ENCODE peak calls at places on chromosomes 12 and 14, in nine cellular contexts. One of them, this sample, is unnamed.

GRCh38 chr12:54858562-54858961 is 4.2 kb downstream of the MUCL1 start:
- DNase-seq in A549: no peak
- DNase-seq in thyroid gland: no peak
- DNase-seq in ovary: no peak
- DNase-seq in right lobe of liver: no peak
- DNase-seq in spleen: no peak
- DNase-seq in heart left ventricle: no peak
- DNase-seq in IMR-90: no peak
- DNase-seq in sigmoid colon: no peak
- DNase-seq in this sample: no peak

GRCh38 chr12:51970904-51971646 is 19.6 kb downstream of the ACVR1B start:
- DNase-seq in A549: peak
- DNase-seq in thyroid gland: no peak
- DNase-seq in ovary: no peak
- DNase-seq in right lobe of liver: no peak
- DNase-seq in spleen: no peak
- DNase-seq in heart left ventricle: no peak
- DNase-seq in IMR-90: peak
- DNase-seq in sigmoid colon: no peak
- DNase-seq in this sample: no peak

GRCh38 chr14:60736494-60736893 is 1.9 kb downstream of the MNAT1 start:
- DNase-seq in A549: no peak
- DNase-seq in thyroid gland: no peak
- DNase-seq in ovary: no peak
- DNase-seq in right lobe of liver: no peak
- DNase-seq in spleen: no peak
- DNase-seq in heart left ventricle: no peak
- DNase-seq in IMR-90: peak
- DNase-seq in sigmoid colon: no peak
- DNase-seq in this sample: no peak

GRCh38 chr12:532908-533565 is 73.3 kb downstream of the B4GALNT3 start:
- DNase-seq in A549: no peak
- DNase-seq in thyroid gland: no peak
- DNase-seq in ovary: no peak
- DNase-seq in right lobe of liver: no peak
- DNase-seq in spleen: no peak
- DNase-seq in heart left ventricle: no peak
- DNase-seq in IMR-90: peak
- DNase-seq in sigmoid colon: no peak
- DNase-seq in this sample: peak

GRCh38 chr14:38646391-38646790 is 390.5 kb upstream of the CLEC14A start:
- DNase-seq in A549: no peak
- DNase-seq in thyroid gland: peak
- DNase-seq in ovary: no peak
- DNase-seq in right lobe of liver: no peak
- DNase-seq in spleen: peak
- DNase-seq in heart left ventricle: no peak
- DNase-seq in IMR-90: no peak
- DNase-seq in sigmoid colon: no peak
- DNase-seq in this sample: no peak

GRCh38 chr12:131829795-131830334 is 1.7 kb downstream of the MMP17 start:
- DNase-seq in A549: no peak
- DNase-seq in thyroid gland: no peak
- DNase-seq in ovary: no peak
- DNase-seq in right lobe of liver: no peak
- DNase-seq in spleen: no peak
- DNase-seq in heart left ventricle: no peak
- DNase-seq in IMR-90: no peak
- DNase-seq in sigmoid colon: peak
- DNase-seq in this sample: no peak

GRCh38 chr14:100025111-100025510 is 40.1 kb upstream of the EVL start:
- DNase-seq in A549: peak
- DNase-seq in thyroid gland: no peak
- DNase-seq in ovary: no peak
- DNase-seq in right lobe of liver: no peak
- DNase-seq in spleen: no peak
- DNase-seq in heart left ventricle: no peak
- DNase-seq in IMR-90: peak
- DNase-seq in sigmoid colon: no peak
- DNase-seq in this sample: no peak

GRCh38 chr12:112420740-112421139 is 2.0 kb downstream of the PTPN11 start:
- DNase-seq in A549: no peak
- DNase-seq in thyroid gland: no peak
- DNase-seq in ovary: no peak
- DNase-seq in right lobe of liver: no peak
- DNase-seq in spleen: no peak
- DNase-seq in heart left ventricle: no peak
- DNase-seq in IMR-90: no peak
- DNase-seq in sigmoid colon: no peak
- DNase-seq in this sample: no peak

GRCh38 chr12:32140867-32141266 is 34.2 kb downstream of the BICD1 start:
- DNase-seq in A549: no peak
- DNase-seq in thyroid gland: no peak
- DNase-seq in ovary: no peak
- DNase-seq in right lobe of liver: no peak
- DNase-seq in spleen: no peak
- DNase-seq in heart left ventricle: no peak
- DNase-seq in IMR-90: no peak
- DNase-seq in sigmoid colon: no peak
- DNase-seq in this sample: no peak

GRCh38 chr12:32136404-32136803 is 29.8 kb downstream of the BICD1 start:
- DNase-seq in A549: no peak
- DNase-seq in thyroid gland: no peak
- DNase-seq in ovary: no peak
- DNase-seq in right lobe of liver: no peak
- DNase-seq in spleen: no peak
- DNase-seq in heart left ventricle: no peak
- DNase-seq in IMR-90: no peak
- DNase-seq in sigmoid colon: no peak
- DNase-seq in this sample: no peak

GRCh38 chr12:32134144-32134888 is 27.7 kb downstream of the BICD1 start:
- DNase-seq in A549: no peak
- DNase-seq in thyroid gland: no peak
- DNase-seq in ovary: no peak
- DNase-seq in right lobe of liver: no peak
- DNase-seq in spleen: no peak
- DNase-seq in heart left ventricle: no peak
- DNase-seq in IMR-90: peak
- DNase-seq in sigmoid colon: no peak
- DNase-seq in this sample: no peak

GRCh38 chr12:32135967-32136366 is 29.3 kb downstream of the BICD1 start:
- DNase-seq in A549: no peak
- DNase-seq in thyroid gland: no peak
- DNase-seq in ovary: no peak
- DNase-seq in right lobe of liver: no peak
- DNase-seq in spleen: no peak
- DNase-seq in heart left ventricle: no peak
- DNase-seq in IMR-90: no peak
- DNase-seq in sigmoid colon: no peak
- DNase-seq in this sample: no peak

GRCh38 chr12:32139064-32139421 is 32.4 kb downstream of the BICD1 start:
- DNase-seq in A549: no peak
- DNase-seq in thyroid gland: no peak
- DNase-seq in ovary: no peak
- DNase-seq in right lobe of liver: no peak
- DNase-seq in spleen: no peak
- DNase-seq in heart left ventricle: no peak
- DNase-seq in IMR-90: peak
- DNase-seq in sigmoid colon: no peak
- DNase-seq in this sample: no peak
- H3K4me3 ChIP-seq in A549: no peak
- H3K4me3 ChIP-seq in thyroid gland: no peak
- H3K4me3 ChIP-seq in ovary: peak
- H3K4me3 ChIP-seq in right lobe of liver: no peak
- H3K4me3 ChIP-seq in spleen: peak
- H3K4me3 ChIP-seq in heart left ventricle: peak
- H3K4me3 ChIP-seq in IMR-90: no peak
- H3K4me3 ChIP-seq in sigmoid colon: peak
- H3K4me3 ChIP-seq in this sample: no peak

GRCh38 chr12:3735432-3735831 is 17.5 kb downstream of the CRACR2A start:
- DNase-seq in A549: no peak
- DNase-seq in thyroid gland: no peak
- DNase-seq in ovary: no peak
- DNase-seq in right lobe of liver: no peak
- DNase-seq in spleen: no peak
- DNase-seq in heart left ventricle: no peak
- DNase-seq in IMR-90: no peak
- DNase-seq in sigmoid colon: no peak
- DNase-seq in this sample: no peak

GRCh38 chr12:3727877-3728632 is 24.9 kb downstream of the CRACR2A start:
- DNase-seq in A549: no peak
- DNase-seq in thyroid gland: no peak
- DNase-seq in ovary: no peak
- DNase-seq in right lobe of liver: no peak
- DNase-seq in spleen: no peak
- DNase-seq in heart left ventricle: no peak
- DNase-seq in IMR-90: peak
- DNase-seq in sigmoid colon: no peak
- DNase-seq in this sample: no peak

GRCh38 chr12:3730111-3730510 is 22.8 kb downstream of the CRACR2A start:
- DNase-seq in A549: no peak
- DNase-seq in thyroid gland: no peak
- DNase-seq in ovary: no peak
- DNase-seq in right lobe of liver: no peak
- DNase-seq in spleen: no peak
- DNase-seq in heart left ventricle: no peak
- DNase-seq in IMR-90: no peak
- DNase-seq in sigmoid colon: no peak
- DNase-seq in this sample: peak

GRCh38 chr12:3728686-3729085 is 24.2 kb downstream of the CRACR2A start:
- DNase-seq in A549: no peak
- DNase-seq in thyroid gland: no peak
- DNase-seq in ovary: no peak
- DNase-seq in right lobe of liver: no peak
- DNase-seq in spleen: peak
- DNase-seq in heart left ventricle: no peak
- DNase-seq in IMR-90: no peak
- DNase-seq in sigmoid colon: no peak
- DNase-seq in this sample: no peak

DNA sequence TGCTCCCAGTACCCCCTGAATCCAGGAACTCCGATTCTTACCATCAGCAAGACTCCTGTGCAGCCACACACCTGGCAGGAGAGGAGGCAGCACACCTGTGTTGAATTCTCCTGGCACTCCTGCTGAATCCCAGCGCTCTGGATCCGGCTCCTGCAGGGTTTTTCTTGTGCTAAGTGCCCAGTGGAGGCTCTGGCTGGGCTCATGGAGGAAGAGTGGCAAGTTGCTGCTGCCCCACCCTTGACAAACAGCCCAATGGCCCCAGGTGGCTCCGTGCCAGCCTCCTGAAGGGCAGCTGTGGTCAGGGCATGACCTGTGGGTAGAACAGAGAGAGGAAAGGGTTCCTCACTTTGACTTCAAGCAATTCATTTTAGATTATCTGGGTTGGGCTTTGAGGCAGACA is 20.0 kb downstream of the CRACR2A start:
- DNase-seq in A549: no peak
- DNase-seq in thyroid gland: no peak
- DNase-seq in ovary: no peak
- DNase-seq in right lobe of liver: no peak
- DNase-seq in spleen: no peak
- DNase-seq in heart left ventricle: no peak
- DNase-seq in IMR-90: no peak
- DNase-seq in sigmoid colon: no peak
- DNase-seq in this sample: no peak
- TF ChIP-seq POLR2A in A549: no peak
- TF ChIP-seq POLR2A in thyroid gland: no peak
- TF ChIP-seq POLR2A in ovary: no peak
- TF ChIP-seq POLR2A in right lobe of liver: no peak
- TF ChIP-seq POLR2A in spleen: no peak
- TF ChIP-seq POLR2A in heart left ventricle: no peak
- TF ChIP-seq POLR2A in IMR-90: no peak
- TF ChIP-seq POLR2A in sigmoid colon: no peak
- TF ChIP-seq POLR2A in this sample: no peak

DNA sequence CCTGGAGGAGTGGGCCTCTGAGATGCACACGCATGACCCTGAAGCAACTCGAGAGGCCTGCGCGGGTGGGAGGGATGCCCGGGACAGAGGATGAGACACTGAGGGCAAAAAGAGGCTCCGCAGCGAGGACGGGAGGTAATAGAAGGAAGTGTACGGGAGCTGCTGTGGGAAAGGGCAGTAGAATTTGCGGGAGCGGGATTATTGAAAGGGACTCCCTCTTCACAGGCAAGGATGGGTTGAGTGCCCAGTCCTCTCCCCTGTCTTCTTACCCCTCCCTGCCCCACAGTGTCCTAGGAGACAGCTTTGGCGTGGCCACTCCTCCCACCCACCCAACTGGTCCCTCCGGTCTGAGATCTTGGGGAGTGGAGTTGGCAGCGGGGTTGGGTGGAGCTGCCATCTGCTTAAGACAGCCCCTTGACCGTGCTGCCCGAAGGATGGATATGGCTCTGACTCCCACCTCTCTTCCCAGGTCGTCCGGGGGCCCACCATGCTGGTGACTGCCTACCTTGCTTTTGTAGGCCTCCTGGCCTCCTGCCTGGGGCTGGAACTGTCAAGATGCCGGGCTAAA is 15.7 kb upstream of the ESPL1 start:
- DNase-seq in A549: peak
- DNase-seq in thyroid gland: peak
- DNase-seq in ovary: no peak
- DNase-seq in right lobe of liver: no peak
- DNase-seq in spleen: no peak
- DNase-seq in heart left ventricle: no peak
- DNase-seq in IMR-90: no peak
- DNase-seq in sigmoid colon: peak
- DNase-seq in this sample: peak
- TF ChIP-seq CTCF in A549: no peak
- TF ChIP-seq CTCF in thyroid gland: no peak
- TF ChIP-seq CTCF in ovary: no peak
- TF ChIP-seq CTCF in right lobe of liver: no peak
- TF ChIP-seq CTCF in spleen: no peak
- TF ChIP-seq CTCF in heart left ventricle: no peak
- TF ChIP-seq CTCF in IMR-90: no peak
- TF ChIP-seq CTCF in sigmoid colon: no peak
- TF ChIP-seq CTCF in this sample: no peak

GRCh38 chr14:43535231-43535838 is 971.7 kb downstream of the FSCB start:
- DNase-seq in A549: no peak
- DNase-seq in thyroid gland: no peak
- DNase-seq in ovary: no peak
- DNase-seq in right lobe of liver: no peak
- DNase-seq in spleen: no peak
- DNase-seq in heart left ventricle: no peak
- DNase-seq in IMR-90: no peak
- DNase-seq in sigmoid colon: no peak
- DNase-seq in this sample: no peak
- H3K4me3 ChIP-seq in A549: no peak
- H3K4me3 ChIP-seq in thyroid gland: no peak
- H3K4me3 ChIP-seq in ovary: no peak
- H3K4me3 ChIP-seq in right lobe of liver: no peak
- H3K4me3 ChIP-seq in spleen: no peak
- H3K4me3 ChIP-seq in heart left ventricle: no peak
- H3K4me3 ChIP-seq in IMR-90: no peak
- H3K4me3 ChIP-seq in sigmoid colon: no peak
- H3K4me3 ChIP-seq in this sample: no peak

This sample was measured in lower leg skin.